ENCODE peak calls at places on chromosome 12, in four cellular contexts. N is RPMI8226, Q is NCI-H1436, U is Calu3. P is an unnamed sample.
A peak's percentile ranks its signal among the peaks of the same experiment; 100 is the strongest.

GRCh38 chr12:130054803-130055202 is 107.5 kb upstream of the FZD10 start:
- DNase-seq in N (no peak), Q (no peak), U (no peak), P (no peak)

GRCh38 chr12:29073631-29074239 is 75.3 kb upstream of the FAR2 start:
- DNase-seq in N (peak; percentile 48), Q (peak; percentile 1), U (peak; percentile 21), P (no peak)

GRCh38 chr12:82426586-82426985 is 68.3 kb downstream of the METTL25 start:
- DNase-seq in N (no peak), Q (no peak), U (no peak), P (no peak)

GRCh38 chr12:124567673-124568373 is 411 bp upstream of the NCOR2 start:
- DNase-seq in Q (peak; percentile 72), U (peak; percentile 88), N (peak; percentile 89), P (peak; percentile 74)

GRCh38 chr12:100554608-100555077 is 18.8 kb upstream of the GAS2L3 start:
- DNase-seq in Q (peak; percentile 66), U (peak; percentile 74), N (peak; percentile 67), P (peak; percentile 76)

GRCh38 chr12:85821759-85822158 is 14.4 kb downstream of the RASSF9 start:
- DNase-seq in U (no peak), Q (no peak), N (no peak), P (no peak)

GRCh38 chr12:6383572-6384498 is at the start of gene LTBR:
- DNase-seq in N (no peak), Q (no peak), U (peak; percentile 96), P (no peak)

GRCh38 chr12:24760162-24760561 is 188.7 kb downstream of the BCAT1 start:
- DNase-seq in U (peak; percentile 63), N (no peak), Q (no peak), P (no peak)

GRCh38 chr12:14356147-14356546 is 9.3 kb upstream of the ATF7IP start:
- DNase-seq in U (no peak), N (no peak), Q (no peak), P (no peak)

GRCh38 chr12:24840046-24840800 is 108.7 kb downstream of the BCAT1 start:
- DNase-seq in U (no peak), N (no peak), Q (no peak), P (no peak)

GRCh38 chr12:56716458-56716857 is 8.6 kb downstream of the NACA start:
- DNase-seq in Q (no peak), U (no peak), N (no peak), P (no peak)

GRCh38 chr12:132481771-132482745 is 7.9 kb upstream of the FBRSL1 start:
- DNase-seq in Q (no peak), U (no peak), N (no peak), P (no peak)

P was measured in COR-L47.